ENCODE peak calls at places on chromosomes 6 and 20, in six cellular contexts. C, O, T, D, S and H are unnamed samples.

GRCh38 chr6:148446681-148447080 is 104.0 kb downstream of the SASH1 start:
- DNase-seq in C (no peak), O (no peak), T (no peak), D (no peak), S (no peak), H (no peak)

GRCh38 chr6:56988145-56988544 is 33.2 kb downstream of the BEND6 start:
- DNase-seq in C (no peak), O (no peak), T (no peak), D (no peak), S (no peak), H (no peak)

GRCh38 chr6:148999921-149000589 is 253.2 kb downstream of the UST start:
- DNase-seq in C (peak), O (no peak), T (peak), D (peak), S (no peak), H (no peak)

GRCh38 chr20:35368616-35369423 is 43.0 kb downstream of the UQCC1 start:
- DNase-seq in C (no peak), O (no peak), T (no peak), D (no peak), S (no peak), H (no peak)

GRCh38 chr6:104908431-104909139 is 48.3 kb upstream of the LIN28B start:
- DNase-seq in C (no peak), O (no peak), T (no peak), D (no peak), S (no peak), H (no peak)

GRCh38 chr20:36034875-36035274 is 66.5 kb downstream of the CNBD2 start:
- DNase-seq in C (no peak), O (no peak), T (no peak), D (no peak), S (no peak), H (no peak)

GRCh38 chr20:4040283-4041179 is 25.2 kb upstream of the RNF24 start:
- DNase-seq in C (peak), O (no peak), T (no peak), D (no peak), S (no peak), H (no peak)

GRCh38 chr6:125066964-125067363 is 86.6 kb upstream of the TPD52L1 start:
- DNase-seq in C (no peak), O (no peak), T (no peak), D (no peak), S (no peak), H (no peak)

GRCh38 chr6:28985396-28986164 is 19.5 kb downstream of the ZNF311 start:
- DNase-seq in C (peak), O (no peak), T (peak), D (peak), S (no peak), H (peak)

GRCh38 chr6:47061631-47062300 is 19.6 kb upstream of the ADGRF1 start:
- DNase-seq in C (peak), O (no peak), T (no peak), D (no peak), S (no peak), H (no peak)

GRCh38 chr6:104187616-104188015 is 672.1 kb downstream of the HACE1 start:
- DNase-seq in C (no peak), O (no peak), T (no peak), D (no peak), S (no peak), H (no peak)

GRCh38 chr20:5171074-5171789 is 44.4 kb downstream of the CDS2 start:
- DNase-seq in C (no peak), O (peak), T (no peak), D (peak), S (no peak), H (no peak)

GRCh38 chr20:11457476-11457875 is 460.2 kb upstream of the BTBD3 start:
- DNase-seq in C (no peak), O (no peak), T (no peak), D (no peak), S (no peak), H (no peak)

GRCh38 chr6:139534472-139535115 is 160.1 kb upstream of the CITED2 start:
- DNase-seq in C (no peak), O (no peak), T (no peak), D (no peak), S (no peak), H (no peak)

GRCh38 chr6:150250826-150251225 is 108.0 kb downstream of the PPP1R14C start:
- DNase-seq in C (no peak), O (no peak), T (no peak), D (no peak), S (no peak), H (no peak)

GRCh38 chr20:63754008-63754407 is 14.4 kb downstream of the SLC2A4RG start:
- DNase-seq in C (no peak), O (no peak), T (no peak), D (peak), S (no peak), H (no peak)

GRCh38 chr20:3729378-3729777 is 3.1 kb upstream of the HSPA12B start:
- DNase-seq in C (no peak), O (no peak), T (no peak), D (no peak), S (no peak), H (no peak)

GRCh38 chr6:109795994-109796555 is 105.0 kb downstream of the FIG4 start:
- DNase-seq in C (no peak), O (no peak), T (no peak), D (no peak), S (no peak), H (no peak)

GRCh38 chr20:38272961-38273360 is 12.4 kb upstream of the KIAA1755 start:
- DNase-seq in C (peak), O (no peak), T (no peak), D (no peak), S (no peak), H (no peak)
- TF ChIP-seq POLR2A in C (no peak), O (no peak), T (no peak), D (no peak), S (no peak), H (no peak)

DNA sequence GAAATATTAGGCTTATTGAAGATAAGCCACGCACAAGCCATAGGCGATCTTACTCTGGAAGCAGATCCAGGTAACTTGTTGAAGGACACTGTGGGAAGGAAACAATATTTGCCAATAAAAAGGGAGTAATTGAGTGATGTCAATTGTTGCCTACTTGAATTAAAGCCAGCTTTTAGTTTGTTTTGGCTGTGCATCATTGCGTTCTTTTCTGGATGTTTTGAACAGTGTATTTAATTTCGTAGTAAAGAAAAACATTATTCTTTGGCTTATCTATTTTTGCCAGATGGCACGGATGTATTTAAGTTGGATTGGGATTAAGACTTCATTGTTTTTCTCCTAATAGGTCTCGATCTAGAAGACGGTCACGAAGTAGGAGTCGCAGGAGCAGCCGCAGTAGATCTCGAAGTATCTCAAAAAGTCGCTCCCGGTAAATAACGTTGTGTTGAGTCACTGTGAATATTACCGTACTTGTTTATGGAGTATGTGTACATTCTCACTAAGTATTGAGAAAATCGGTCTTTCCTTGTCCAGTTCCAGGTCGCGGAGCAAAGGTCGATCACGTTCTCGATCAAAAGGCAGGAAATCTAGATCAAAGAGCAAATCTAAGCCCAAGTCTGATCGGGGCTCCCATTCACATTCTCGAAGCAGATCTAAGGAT is 2.6 kb downstream of the SRSF6 start:
- DNase-seq in C (no peak), O (no peak), T (peak), D (no peak), S (no peak), H (no peak)
- TF ChIP-seq POLR2A in C (no peak), O (no peak), T (no peak), D (no peak), S (no peak), H (no peak)

GRCh38 chr6:157150076-157150475 is 173.2 kb downstream of the TMEM242 start:
- DNase-seq in C (no peak), O (no peak), T (no peak), D (no peak), S (no peak), H (no peak)

GRCh38 chr6:157151989-157152388 is 171.3 kb downstream of the TMEM242 start:
- DNase-seq in C (no peak), O (no peak), T (no peak), D (no peak), S (no peak), H (peak)

GRCh38 chr6:157145656-157146285 is 177.5 kb downstream of the TMEM242 start:
- DNase-seq in C (no peak), O (no peak), T (no peak), D (no peak), S (no peak), H (no peak)

GRCh38 chr6:157151029-157151428 is 172.3 kb downstream of the TMEM242 start:
- DNase-seq in C (no peak), O (no peak), T (no peak), D (no peak), S (no peak), H (no peak)

DNA sequence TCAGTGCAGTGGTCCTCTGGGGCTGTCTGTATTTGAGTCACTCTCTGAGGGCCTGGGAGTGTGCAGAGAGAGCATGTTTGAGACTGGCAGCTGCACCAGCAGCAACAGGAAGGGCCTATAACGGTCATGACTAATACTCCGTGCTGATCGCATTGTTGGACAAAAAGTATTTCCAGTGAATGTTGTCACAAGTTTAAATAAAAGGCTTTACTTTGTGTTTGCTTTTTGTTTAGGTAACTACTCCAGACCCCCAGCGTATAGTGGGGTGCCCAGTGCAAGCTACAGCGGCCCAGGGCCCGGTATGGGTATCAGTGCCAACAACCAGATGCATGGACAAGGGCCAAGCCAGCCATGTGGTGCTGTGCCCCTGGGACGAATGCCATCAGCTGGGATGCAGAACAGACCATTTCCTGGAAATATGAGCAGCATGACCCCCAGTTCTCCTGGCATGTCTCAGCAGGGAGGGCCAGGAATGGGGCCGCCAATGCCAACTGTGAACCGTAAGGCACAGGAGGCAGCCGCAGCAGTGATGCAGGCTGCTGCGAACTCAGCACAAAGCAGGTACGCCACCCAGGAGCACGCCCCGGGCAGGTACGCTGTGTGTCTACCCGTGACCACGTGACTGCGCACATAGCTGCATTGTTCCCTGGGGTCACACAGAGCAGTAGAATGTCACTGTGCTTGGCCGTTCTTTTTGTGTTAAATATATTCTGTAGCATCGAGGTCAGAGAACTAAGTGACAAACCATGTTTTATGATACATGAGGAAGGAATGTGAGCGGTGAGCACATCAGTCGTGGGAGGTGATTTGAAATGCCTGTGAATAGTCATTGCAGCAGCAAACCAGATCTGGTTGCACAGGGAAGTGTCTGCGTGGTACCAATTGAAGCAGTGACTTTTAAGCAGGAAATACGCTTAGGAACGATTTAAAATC is 174.7 kb downstream of the TMEM242 start:
- DNase-seq in C (peak), O (peak), T (no peak), D (no peak), S (no peak), H (peak)
- TF ChIP-seq POLR2A in C (no peak), O (no peak), T (no peak), D (no peak), S (no peak), H (no peak)

DNA sequence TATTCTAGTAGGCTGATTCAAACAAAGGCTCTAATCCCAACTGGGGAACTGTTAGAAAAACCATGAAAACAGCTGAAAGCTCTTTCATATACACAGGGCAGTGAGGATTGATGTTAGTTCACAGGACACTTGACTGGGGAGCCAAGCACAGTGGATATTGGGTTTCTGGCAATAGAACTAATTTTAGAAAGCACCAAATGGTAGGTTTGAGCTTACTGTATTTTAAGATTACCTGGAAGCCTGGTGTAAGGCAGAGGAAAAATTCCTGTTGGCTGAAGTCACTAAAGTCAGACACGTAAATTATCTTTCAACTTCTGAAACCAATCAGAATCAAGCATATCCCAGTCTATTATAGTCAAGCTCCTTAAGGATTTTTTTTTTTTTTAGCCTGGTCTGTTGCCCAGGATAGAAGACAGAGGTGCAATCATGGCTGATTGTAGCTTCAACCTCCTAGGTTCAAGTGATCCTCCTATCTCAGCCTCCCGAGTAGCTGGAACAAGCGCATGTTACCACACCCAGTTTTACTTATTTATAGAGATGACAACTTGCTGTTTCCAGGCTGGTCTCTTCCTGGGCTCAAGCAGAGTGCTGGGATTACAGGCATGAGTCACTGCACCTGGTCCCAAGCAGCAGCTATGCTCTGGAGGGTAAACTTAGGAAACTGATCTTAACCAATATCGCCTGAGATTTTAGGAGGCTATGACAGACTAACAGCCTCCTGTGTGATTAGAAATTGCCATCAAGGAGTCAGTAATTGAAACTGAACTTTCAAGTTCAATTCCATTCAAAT is 32.5 kb upstream of the SYNCRIP start:
- DNase-seq in C (no peak), O (no peak), T (no peak), D (no peak), S (no peak), H (no peak)
- TF ChIP-seq POLR2A in C (no peak), O (no peak), T (no peak), D (no peak), S (no peak), H (no peak)

DNA sequence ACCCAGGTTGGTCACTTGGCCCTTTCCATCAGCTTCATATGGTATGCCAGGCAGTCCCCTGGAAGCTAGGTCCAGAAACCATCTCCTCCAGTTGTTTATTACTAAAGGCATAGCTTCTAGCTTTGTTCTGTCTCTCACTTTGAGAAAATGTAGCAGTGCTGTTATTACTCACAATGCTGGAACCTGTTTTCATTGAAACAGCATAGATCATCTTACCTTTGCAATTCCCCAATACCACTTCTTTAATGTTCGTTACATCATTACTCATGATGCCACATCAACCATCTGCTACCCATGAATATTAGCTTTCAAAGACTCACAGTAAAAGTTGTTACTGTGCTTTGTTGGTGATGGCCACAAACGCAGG is 88.3 kb downstream of the ADAT2 start:
- DNase-seq in C (no peak), O (no peak), T (no peak), D (no peak), S (no peak), H (no peak)
- TF ChIP-seq POLR2A in C (no peak), O (no peak), T (no peak), D (no peak), S (no peak), H (no peak)

GRCh38 chr6:27141472-27142015 is 106.0 kb upstream of the PRSS16 start:
- DNase-seq in C (no peak), O (no peak), T (no peak), D (no peak), S (no peak), H (no peak)
- TF ChIP-seq POLR2A in C (no peak), O (no peak), T (no peak), D (no peak), S (no peak), H (no peak)

DNA sequence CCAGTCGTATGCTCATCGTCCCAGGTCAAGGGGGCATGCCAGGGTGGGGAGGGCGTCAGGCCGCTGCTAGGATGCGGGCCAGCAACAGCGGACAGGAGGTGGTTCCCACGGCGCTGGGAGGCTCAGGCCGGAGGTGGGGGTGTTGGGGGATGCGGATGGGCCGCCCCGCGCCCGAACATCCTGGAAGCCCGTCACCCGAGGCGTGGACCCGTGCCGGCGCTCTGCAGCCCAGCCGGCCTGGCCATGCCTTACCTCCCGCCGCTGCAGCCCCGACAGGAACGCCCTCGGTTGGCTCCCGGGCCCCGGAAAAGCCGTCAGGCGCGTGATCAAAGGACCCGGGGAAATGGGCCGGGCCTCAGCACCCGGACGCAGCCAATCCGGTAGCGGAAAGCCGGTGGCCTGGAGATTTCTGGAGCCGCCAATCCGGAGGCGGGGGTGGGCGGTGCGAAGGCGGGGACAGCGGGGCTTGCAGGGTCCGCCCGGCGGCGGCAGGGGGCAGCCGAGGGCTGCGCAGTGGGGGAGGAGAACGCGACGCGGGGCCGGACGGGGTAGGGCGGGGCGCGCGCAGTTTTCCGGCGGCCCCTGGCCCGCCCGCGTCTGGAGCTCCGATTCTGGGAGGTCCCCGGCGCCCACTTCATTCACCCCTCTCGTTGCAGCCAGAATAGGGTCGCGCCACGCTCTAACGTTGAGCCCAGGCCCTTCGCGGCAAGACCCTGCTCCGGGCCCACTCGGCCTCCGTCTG is at the start of gene SMIM29:
- DNase-seq in C (peak), O (peak), T (peak), D (peak), S (peak), H (peak)
- TF ChIP-seq POLR2A in C (peak), O (peak), T (peak), D (peak), S (peak), H (peak)